ENCODE peak calls at places on chromosomes 1 and 21, in nine cellular contexts. One of them, this sample, is unnamed. For H3K27me3, the result is how much of the 10 kb centered on the place peaks cover.

GRCh38 chr1:207829576-207829975 is 77.7 kb downstream of the CD46 start:
- DNase-seq in BJ: no peak
- DNase-seq in mammary epithelial cell: no peak
- DNase-seq in A673: no peak
- DNase-seq in GM06990: no peak
- DNase-seq in GM23338: no peak
- DNase-seq in body of pancreas: no peak
- DNase-seq in stomach: no peak
- DNase-seq in CD8-positive, alpha-beta T cell: no peak
- DNase-seq in this sample: no peak

GRCh38 chr1:11316701-11317100 is 43.7 kb downstream of the UBIAD1 start:
- DNase-seq in BJ: no peak
- DNase-seq in mammary epithelial cell: peak
- DNase-seq in A673: no peak
- DNase-seq in GM06990: no peak
- DNase-seq in GM23338: no peak
- DNase-seq in body of pancreas: peak
- DNase-seq in stomach: no peak
- DNase-seq in CD8-positive, alpha-beta T cell: no peak
- DNase-seq in this sample: peak

GRCh38 chr1:204282801-204283200 is 69.0 kb upstream of the GOLT1A start:
- DNase-seq in BJ: no peak
- DNase-seq in mammary epithelial cell: no peak
- DNase-seq in A673: no peak
- DNase-seq in GM06990: no peak
- DNase-seq in GM23338: no peak
- DNase-seq in body of pancreas: no peak
- DNase-seq in stomach: no peak
- DNase-seq in CD8-positive, alpha-beta T cell: no peak
- DNase-seq in this sample: no peak

GRCh38 chr1:182054698-182055326 is 6.7 kb downstream of the ZNF648 start:
- DNase-seq in BJ: no peak
- DNase-seq in mammary epithelial cell: peak
- DNase-seq in A673: peak
- DNase-seq in GM06990: no peak
- DNase-seq in GM23338: peak
- DNase-seq in body of pancreas: peak
- DNase-seq in stomach: no peak
- DNase-seq in CD8-positive, alpha-beta T cell: peak
- DNase-seq in this sample: peak

GRCh38 chr21:42332557-42332956 is 17.3 kb upstream of the TFF3 start:
- DNase-seq in BJ: no peak
- DNase-seq in mammary epithelial cell: no peak
- DNase-seq in A673: no peak
- DNase-seq in GM06990: no peak
- DNase-seq in GM23338: no peak
- DNase-seq in body of pancreas: no peak
- DNase-seq in stomach: no peak
- DNase-seq in CD8-positive, alpha-beta T cell: no peak
- DNase-seq in this sample: no peak

GRCh38 chr1:108830119-108831008 is 26.5 kb downstream of the AKNAD1 start:
- DNase-seq in BJ: peak
- DNase-seq in mammary epithelial cell: peak
- DNase-seq in A673: no peak
- DNase-seq in GM06990: no peak
- DNase-seq in GM23338: peak
- DNase-seq in body of pancreas: peak
- DNase-seq in stomach: peak
- DNase-seq in CD8-positive, alpha-beta T cell: no peak
- DNase-seq in this sample: peak

GRCh38 chr21:27067226-27067625 is 100.3 kb upstream of the ADAMTS5 start:
- DNase-seq in BJ: no peak
- DNase-seq in mammary epithelial cell: no peak
- DNase-seq in A673: no peak
- DNase-seq in GM06990: no peak
- DNase-seq in GM23338: no peak
- DNase-seq in body of pancreas: no peak
- DNase-seq in stomach: no peak
- DNase-seq in CD8-positive, alpha-beta T cell: no peak
- DNase-seq in this sample: no peak

GRCh38 chr21:35168702-35169101 is 119.6 kb upstream of the RUNX1 start:
- DNase-seq in BJ: no peak
- DNase-seq in mammary epithelial cell: peak
- DNase-seq in A673: no peak
- DNase-seq in GM06990: no peak
- DNase-seq in GM23338: peak
- DNase-seq in body of pancreas: no peak
- DNase-seq in stomach: no peak
- DNase-seq in CD8-positive, alpha-beta T cell: no peak
- DNase-seq in this sample: no peak

GRCh38 chr1:110203021-110203661 is 7.0 kb upstream of the KCNC4 start:
- DNase-seq in BJ: no peak
- DNase-seq in mammary epithelial cell: peak
- DNase-seq in A673: peak
- DNase-seq in GM06990: peak
- DNase-seq in GM23338: peak
- DNase-seq in body of pancreas: peak
- DNase-seq in stomach: peak
- DNase-seq in CD8-positive, alpha-beta T cell: peak
- DNase-seq in this sample: peak

GRCh38 chr1:37567023-37567422 is 10.3 kb downstream of the DNALI1 start:
- DNase-seq in BJ: no peak
- DNase-seq in mammary epithelial cell: no peak
- DNase-seq in A673: no peak
- DNase-seq in GM06990: no peak
- DNase-seq in GM23338: no peak
- DNase-seq in body of pancreas: no peak
- DNase-seq in stomach: no peak
- DNase-seq in CD8-positive, alpha-beta T cell: no peak
- DNase-seq in this sample: no peak

DNA sequence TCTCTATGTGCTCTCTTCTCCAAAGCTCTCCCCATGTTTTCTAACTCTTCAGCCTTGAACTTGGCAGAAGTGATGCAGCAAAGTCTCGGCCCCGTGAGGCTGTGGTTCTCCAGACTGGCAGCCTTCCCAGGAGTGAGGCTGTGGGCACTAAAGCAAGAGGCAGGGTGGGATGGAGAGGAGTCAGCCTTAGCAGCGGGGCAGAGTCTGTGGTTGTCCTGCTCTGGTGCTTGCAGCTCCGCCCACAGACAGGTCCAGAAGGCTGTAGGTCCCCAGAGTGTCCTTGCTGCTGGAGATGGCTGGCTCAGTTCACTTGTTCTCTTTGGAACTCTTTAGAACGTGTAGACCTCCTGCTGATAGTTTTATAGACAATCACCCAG is 142.6 kb downstream of the AJAP1 start:
- DNase-seq in BJ: no peak
- DNase-seq in mammary epithelial cell: no peak
- DNase-seq in A673: no peak
- DNase-seq in GM06990: no peak
- DNase-seq in GM23338: no peak
- DNase-seq in body of pancreas: no peak
- DNase-seq in stomach: no peak
- DNase-seq in CD8-positive, alpha-beta T cell: no peak
- DNase-seq in this sample: no peak
- H3K4me3 ChIP-seq in BJ: no peak
- H3K4me3 ChIP-seq in mammary epithelial cell: no peak
- H3K4me3 ChIP-seq in A673: no peak
- H3K4me3 ChIP-seq in GM06990: no peak
- H3K4me3 ChIP-seq in GM23338: no peak
- H3K4me3 ChIP-seq in body of pancreas: no peak
- H3K4me3 ChIP-seq in stomach: no peak
- H3K4me3 ChIP-seq in CD8-positive, alpha-beta T cell: no peak
- H3K4me3 ChIP-seq in this sample: no peak

DNA sequence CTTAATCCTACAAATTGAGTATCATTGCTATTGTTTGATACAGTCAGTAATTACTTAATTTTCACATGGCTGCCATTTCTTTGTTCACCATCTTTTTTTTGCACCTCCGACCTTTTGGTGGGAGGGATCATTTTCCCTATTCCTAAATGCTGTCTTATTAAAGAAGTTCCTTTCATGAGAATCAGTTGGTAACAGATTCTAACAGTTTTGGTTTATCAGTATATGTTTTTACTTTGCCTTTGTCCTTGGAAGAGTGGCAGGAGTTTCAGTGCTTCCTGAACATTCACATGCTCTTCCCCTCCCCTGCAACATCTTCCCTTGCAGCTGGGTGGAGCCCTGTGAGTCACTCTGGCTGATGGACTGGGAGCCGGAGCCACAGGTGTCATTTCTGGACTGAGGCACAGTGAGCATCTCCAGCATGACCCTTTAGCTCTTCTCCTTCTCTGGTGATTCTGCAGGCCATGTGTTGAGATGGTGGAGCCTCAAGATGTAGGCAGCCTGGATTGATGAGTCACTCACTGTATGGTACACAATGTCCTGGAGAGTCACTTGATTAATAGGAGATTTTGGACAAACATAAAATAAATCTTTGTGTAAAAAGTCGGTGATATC is 217.7 kb downstream of the URB2 start:
- DNase-seq in BJ: no peak
- DNase-seq in mammary epithelial cell: peak
- DNase-seq in A673: peak
- DNase-seq in GM06990: no peak
- DNase-seq in GM23338: no peak
- DNase-seq in body of pancreas: peak
- DNase-seq in stomach: no peak
- DNase-seq in CD8-positive, alpha-beta T cell: no peak
- DNase-seq in this sample: peak
- TF ChIP-seq CTCF in BJ: peak
- TF ChIP-seq CTCF in mammary epithelial cell: peak
- TF ChIP-seq CTCF in A673: peak
- TF ChIP-seq CTCF in GM06990: peak
- TF ChIP-seq CTCF in GM23338: peak
- TF ChIP-seq CTCF in body of pancreas: no peak
- TF ChIP-seq CTCF in stomach: no peak
- TF ChIP-seq CTCF in CD8-positive, alpha-beta T cell: no peak
- TF ChIP-seq CTCF in this sample: no peak

DNA sequence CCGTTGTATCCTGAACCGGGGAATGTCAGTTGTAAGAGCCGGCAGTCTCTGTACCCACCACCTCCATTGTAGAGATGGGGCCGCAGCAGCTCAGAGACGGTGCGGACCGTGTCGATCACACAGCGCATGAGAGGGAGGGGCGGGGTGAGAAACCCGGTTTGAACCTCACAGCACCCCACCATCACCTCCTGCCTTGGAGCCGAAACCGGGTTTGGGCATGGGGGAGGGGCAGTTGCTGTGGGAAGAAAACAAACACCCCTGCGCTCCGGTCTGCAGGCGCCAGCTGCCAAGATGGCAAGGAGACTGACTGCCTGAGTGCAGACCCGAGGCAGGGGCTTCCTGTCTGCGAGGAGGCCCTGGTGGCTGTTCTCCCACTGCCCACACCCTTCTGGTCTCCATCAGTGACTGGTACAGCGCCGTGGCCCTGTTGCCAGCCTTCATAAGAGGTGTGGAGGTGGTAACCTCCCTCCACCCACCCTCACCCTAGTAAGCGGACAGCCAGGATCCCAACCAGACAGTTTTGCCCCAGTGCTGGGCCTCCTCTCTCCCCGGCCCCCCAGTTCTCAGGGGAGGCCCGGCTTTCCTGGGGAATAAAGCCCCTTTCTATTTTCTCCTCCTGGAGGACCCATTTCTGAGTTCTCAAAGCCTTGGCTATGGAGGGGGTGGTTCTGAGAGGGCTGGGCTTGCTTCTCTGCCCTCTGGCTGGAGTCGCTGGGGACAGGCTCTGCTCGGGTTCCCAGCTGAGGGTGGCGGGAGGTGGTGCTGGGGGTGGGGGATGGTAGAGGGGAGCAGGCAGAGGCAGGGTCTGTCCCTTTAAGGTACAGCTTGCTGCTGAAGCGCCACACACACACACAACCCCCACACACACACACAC is 69.4 kb upstream of the SSBP3 start:
- DNase-seq in BJ: no peak
- DNase-seq in mammary epithelial cell: no peak
- DNase-seq in A673: no peak
- DNase-seq in GM06990: no peak
- DNase-seq in GM23338: peak
- DNase-seq in body of pancreas: no peak
- DNase-seq in stomach: no peak
- DNase-seq in CD8-positive, alpha-beta T cell: peak
- DNase-seq in this sample: no peak
- H3K27me3 ChIP-seq in BJ: under half
- H3K27me3 ChIP-seq in mammary epithelial cell: under half
- H3K27me3 ChIP-seq in A673: under half
- H3K27me3 ChIP-seq in GM06990: under half
- H3K27me3 ChIP-seq in GM23338: half or more
- H3K27me3 ChIP-seq in body of pancreas: under half
- H3K27me3 ChIP-seq in stomach: under half
- H3K27me3 ChIP-seq in CD8-positive, alpha-beta T cell: under half
- H3K27me3 ChIP-seq in this sample: under half

GRCh38 chr1:102562380-102562779 is 545.9 kb downstream of the COL11A1 start:
- DNase-seq in BJ: no peak
- DNase-seq in mammary epithelial cell: no peak
- DNase-seq in A673: no peak
- DNase-seq in GM06990: no peak
- DNase-seq in GM23338: no peak
- DNase-seq in body of pancreas: no peak
- DNase-seq in stomach: no peak
- DNase-seq in CD8-positive, alpha-beta T cell: no peak
- DNase-seq in this sample: no peak
- H3K4me3 ChIP-seq in BJ: no peak
- H3K4me3 ChIP-seq in mammary epithelial cell: no peak
- H3K4me3 ChIP-seq in A673: no peak
- H3K4me3 ChIP-seq in GM06990: no peak
- H3K4me3 ChIP-seq in GM23338: no peak
- H3K4me3 ChIP-seq in body of pancreas: no peak
- H3K4me3 ChIP-seq in stomach: no peak
- H3K4me3 ChIP-seq in CD8-positive, alpha-beta T cell: no peak
- H3K4me3 ChIP-seq in this sample: no peak

GRCh38 chr1:64584479-64584878 is 114.5 kb downstream of the CACHD1 start:
- DNase-seq in BJ: no peak
- DNase-seq in mammary epithelial cell: no peak
- DNase-seq in A673: no peak
- DNase-seq in GM06990: no peak
- DNase-seq in GM23338: peak
- DNase-seq in body of pancreas: no peak
- DNase-seq in stomach: no peak
- DNase-seq in CD8-positive, alpha-beta T cell: no peak
- DNase-seq in this sample: peak
- TF ChIP-seq CTCF in BJ: no peak
- TF ChIP-seq CTCF in mammary epithelial cell: peak
- TF ChIP-seq CTCF in A673: peak
- TF ChIP-seq CTCF in GM06990: peak
- TF ChIP-seq CTCF in GM23338: peak
- TF ChIP-seq CTCF in body of pancreas: no peak
- TF ChIP-seq CTCF in stomach: no peak
- TF ChIP-seq CTCF in CD8-positive, alpha-beta T cell: peak
- TF ChIP-seq CTCF in this sample: peak